ENCODE peak calls at places on chromosome 16, in nine cellular contexts. Y is adrenal gland, G is lung, F is thoracic aorta, B is fibroblast of the aortic adventitia, U is HFF-Myc, H is natural killer cell, W is AG04450, Z is Calu3. D is an unnamed sample.

GRCh38 chr16:12573730-12574383 is 229.8 kb downstream of the CPPED1 start:
- DNase-seq in U (peak), Y (peak), Z (peak), F (no peak), G (peak), B (peak), W (no peak), H (peak), D (no peak)

GRCh38 chr16:56357765-56358322 is 67.5 kb downstream of the AMFR start:
- DNase-seq in Y (peak), Z (no peak), W (no peak), G (no peak), H (no peak), F (no peak), U (no peak), B (no peak), D (peak)

GRCh38 chr16:69105501-69106361 is at the start of gene HAS3:
- DNase-seq in U (no peak), F (no peak), H (no peak), Y (peak), G (peak), W (no peak), B (peak), Z (peak), D (peak)

GRCh38 chr16:4884972-4885874 is 37.9 kb downstream of the UBN1 start:
- DNase-seq in F (no peak), H (no peak), W (no peak), G (no peak), Y (no peak), U (no peak), B (no peak), Z (no peak), D (no peak)

GRCh38 chr16:50301626-50302471 is 35.5 kb downstream of the ADCY7 start:
- DNase-seq in F (no peak), B (peak), Z (no peak), Y (peak), H (no peak), G (no peak), U (no peak), W (no peak), D (peak)

GRCh38 chr16:85148959-85149358 is 36.7 kb upstream of the CIBAR2 start:
- DNase-seq in B (peak), W (no peak), Z (no peak), U (no peak), F (no peak), H (no peak), G (no peak), Y (no peak), D (no peak)

GRCh38 chr16:85229869-85230416 is 117.7 kb upstream of the CIBAR2 start:
- DNase-seq in Z (no peak), F (no peak), W (no peak), G (no peak), B (no peak), Y (no peak), H (no peak), U (no peak), D (no peak)

GRCh38 chr16:58461640-58462039 is 38.3 kb upstream of the NDRG4 start:
- DNase-seq in U (no peak), G (no peak), H (no peak), Z (no peak), F (no peak), Y (no peak), B (no peak), W (no peak), D (no peak)

GRCh38 chr16:77117687-77118086 is 73.3 kb upstream of the MON1B start:
- DNase-seq in F (no peak), W (no peak), H (no peak), Y (no peak), Z (no peak), B (no peak), U (no peak), G (no peak), D (no peak)

GRCh38 chr16:20853981-20854620 is 46.1 kb downstream of the DCUN1D3 start:
- DNase-seq in F (no peak), W (no peak), B (no peak), Z (no peak), H (no peak), Y (no peak), G (no peak), U (no peak), D (no peak)

GRCh38 chr16:15948532-15949209 is 745 bp upstream of the ABCC1 start:
- DNase-seq in F (no peak), U (no peak), Y (no peak), B (no peak), Z (peak), W (no peak), H (no peak), G (no peak), D (no peak)

GRCh38 chr16:21593530-21594289 is 5.7 kb upstream of the METTL9 start:
- DNase-seq in B (no peak), W (no peak), U (no peak), Z (no peak), G (no peak), Y (no peak), H (no peak), F (no peak), D (no peak)

GRCh38 chr16:70433456-70434103 is 5.3 kb downstream of the ST3GAL2 start:
- DNase-seq in Y (peak), W (no peak), G (peak), F (no peak), Z (no peak), U (peak), H (no peak), B (peak), D (no peak)

GRCh38 chr16:83717308-83717707 is 90.5 kb upstream of the HSBP1 start:
- DNase-seq in G (no peak), Z (no peak), H (no peak), W (no peak), Y (no peak), U (no peak), B (no peak), F (no peak), D (no peak)

GRCh38 chr16:23324727-23325126 is 22.6 kb downstream of the SCNN1B start:
- DNase-seq in F (no peak), Y (peak), G (peak), B (no peak), H (no peak), U (no peak), Z (no peak), W (no peak), D (no peak)

GRCh38 chr16:82629441-82630027 is 2.8 kb downstream of the CDH13 start:
- DNase-seq in U (no peak), Z (no peak), F (no peak), G (no peak), H (no peak), W (no peak), Y (no peak), B (peak), D (no peak)

GRCh38 chr16:89538286-89538685 is 22.2 kb upstream of the RPL13 start:
- DNase-seq in G (no peak), F (no peak), U (no peak), Y (no peak), Z (no peak), H (no peak), B (no peak), W (no peak), D (no peak)
- TF ChIP-seq CTCF in G (no peak), F (no peak), U (no peak), Y (no peak), Z (no peak), H (no peak), B (no peak), W (no peak), D (no peak)

GRCh38 chr16:89656435-89657121 is 930 bp downstream of the CHMP1A start:
- DNase-seq in H (no peak), Z (no peak), W (no peak), U (no peak), G (no peak), F (no peak), Y (no peak), B (no peak), D (no peak)
- TF ChIP-seq CTCF in H (no peak), Z (no peak), W (no peak), U (no peak), G (no peak), F (no peak), Y (no peak), B (no peak), D (no peak)

GRCh38 chr16:548586-548985 is 11.6 kb upstream of the PRR35 start:
- DNase-seq in Y (no peak), B (no peak), F (no peak), W (no peak), Z (no peak), U (no peak), H (no peak), G (no peak), D (no peak)

GRCh38 chr16:549544-550263 is 10.5 kb upstream of the PRR35 start:
- DNase-seq in U (no peak), Z (no peak), B (no peak), F (no peak), H (no peak), W (no peak), G (no peak), Y (no peak), D (no peak)

GRCh38 chr16:543301-544164 is 16.0 kb downstream of the CAPN15 start:
- DNase-seq in B (no peak), H (no peak), W (no peak), Z (no peak), F (no peak), U (no peak), Y (no peak), G (no peak), D (no peak)

GRCh38 chr16:544517-544916 is 15.7 kb upstream of the PRR35 start:
- DNase-seq in W (no peak), B (no peak), G (no peak), U (no peak), F (no peak), Z (no peak), Y (no peak), H (no peak), D (no peak)

DNA sequence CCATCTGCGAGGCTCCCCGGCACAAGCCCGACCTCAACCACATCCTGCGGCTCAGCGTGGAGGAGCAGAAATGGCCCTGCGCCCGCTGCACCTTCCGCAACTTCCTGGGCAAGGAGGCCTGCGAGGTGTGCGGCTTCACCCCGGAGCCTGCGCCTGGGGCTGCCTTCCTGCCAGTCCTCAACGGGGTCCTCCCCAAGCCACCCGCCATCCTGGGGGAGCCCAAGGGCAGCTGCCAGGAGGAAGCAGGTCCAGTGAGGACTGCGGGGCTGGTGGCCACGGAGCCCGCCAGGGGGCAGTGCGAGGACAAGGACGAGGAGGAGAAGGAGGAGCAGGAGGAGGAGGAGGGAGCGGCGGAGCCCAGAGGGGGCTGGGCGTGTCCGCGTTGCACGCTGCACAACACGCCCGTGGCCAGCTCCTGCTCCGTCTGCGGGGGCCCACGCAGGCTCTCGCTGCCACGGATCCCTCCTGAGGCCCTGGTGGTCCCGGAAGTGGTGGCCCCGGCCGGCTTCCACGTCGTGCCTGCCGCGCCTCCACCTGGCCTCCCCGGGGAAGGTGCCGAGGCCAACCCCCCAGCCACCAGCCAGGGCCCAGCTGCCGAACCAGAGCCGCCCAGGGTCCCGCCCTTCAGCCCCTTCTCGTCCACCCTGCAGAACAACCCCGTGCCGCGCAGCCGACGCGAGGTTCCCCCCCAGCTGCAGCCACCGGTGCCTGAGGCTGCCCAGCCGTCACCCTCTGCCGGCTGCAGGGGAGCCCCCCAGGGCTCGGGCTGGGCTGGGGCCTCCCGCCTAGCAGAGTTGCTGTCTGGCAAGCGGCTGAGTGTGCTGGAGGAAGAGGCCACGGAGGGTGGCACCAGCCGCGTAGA is 13.1 kb upstream of the PRR35 start:
- DNase-seq in Y (peak), W (no peak), U (no peak), B (peak), H (no peak), F (no peak), G (peak), Z (no peak), D (no peak)
- TF ChIP-seq CTCF in Y (peak), W (peak), U (peak), B (peak), H (no peak), F (peak), G (no peak), Z (no peak), D (no peak)

DNA sequence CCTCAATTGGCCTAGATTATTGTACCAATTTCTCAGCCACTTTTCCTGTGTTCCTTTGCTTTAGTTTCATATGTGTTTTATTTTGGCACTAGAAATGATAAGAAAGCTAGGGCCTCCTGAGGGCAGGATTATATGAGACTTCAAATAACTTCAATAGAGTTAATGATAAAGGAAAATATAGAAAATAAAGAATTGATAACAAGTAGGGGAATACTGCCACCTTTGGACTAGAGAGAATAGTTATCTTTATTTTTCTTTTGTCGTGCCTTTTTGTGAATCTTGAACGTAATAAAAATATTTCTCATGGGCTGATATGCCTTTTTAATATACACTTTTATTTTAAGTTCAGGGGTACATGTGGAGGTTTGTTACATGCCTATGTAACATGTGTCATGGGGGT is 29.3 kb upstream of the RBL2 start:
- DNase-seq in Y (no peak), F (no peak), Z (no peak), W (no peak), U (no peak), H (no peak), G (no peak), B (peak), D (no peak)
- TF ChIP-seq CTCF in Y (no peak), F (no peak), Z (no peak), W (no peak), U (no peak), H (no peak), G (no peak), B (peak), D (no peak)

DNA sequence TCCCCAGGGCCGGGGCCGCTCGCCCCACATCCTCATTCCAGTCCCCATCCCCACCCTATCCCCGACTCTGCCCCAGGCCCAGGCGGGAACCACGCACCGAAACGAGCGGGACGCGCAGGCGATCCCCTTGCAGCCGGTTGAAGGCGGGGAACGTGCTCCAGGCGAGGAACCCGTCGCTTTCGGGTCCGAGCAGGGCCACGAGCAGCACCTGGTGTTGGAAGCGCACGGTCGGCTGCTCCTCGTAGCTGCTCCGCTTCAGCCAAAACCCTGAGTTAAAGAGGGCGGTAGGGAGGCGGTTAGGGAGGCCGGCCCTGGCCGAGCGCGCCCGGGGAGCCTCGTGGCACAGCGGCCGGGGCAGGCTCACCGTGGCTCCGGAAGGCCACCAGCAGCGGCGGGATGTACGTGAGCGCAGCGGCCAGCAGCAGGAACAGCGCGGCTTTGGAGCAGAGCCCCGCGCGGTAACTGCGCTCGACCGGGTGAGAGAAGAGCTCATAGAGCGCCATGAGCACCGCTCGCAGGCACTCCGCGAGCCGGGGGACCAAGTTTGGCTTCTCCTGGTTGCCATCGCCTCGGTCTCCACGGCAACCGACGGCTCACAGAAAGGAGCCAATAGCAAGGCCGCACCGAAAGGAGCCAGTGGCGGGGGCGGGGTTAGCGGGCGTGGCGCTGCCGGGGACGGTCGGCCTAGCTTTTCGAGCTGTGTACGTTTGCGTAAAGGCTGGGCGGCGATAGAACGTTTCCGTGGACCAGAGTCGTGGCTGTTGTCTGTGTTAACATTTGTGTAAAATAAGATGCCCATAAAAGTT is at the start of gene TMEM231:
- DNase-seq in U (peak), H (peak), Z (peak), W (peak), B (peak), G (peak), F (peak), Y (peak), D (peak)
- TF ChIP-seq CTCF in U (no peak), H (no peak), Z (no peak), W (peak), B (no peak), G (no peak), F (no peak), Y (no peak), D (no peak)

GRCh38 chr16:80974649-80975376 is 31.9 kb downstream of the CMC2 start:
- DNase-seq in F (no peak), Y (no peak), U (no peak), W (no peak), G (no peak), H (no peak), Z (no peak), B (peak), D (no peak)
- TF ChIP-seq CTCF in F (no peak), Y (no peak), U (peak), W (peak), G (no peak), H (peak), Z (peak), B (peak), D (no peak)

D was measured in activated B cell treated with CpG ODN at 0.5 μM for 24 hours.